ENCODE peak calls at places on chromosomes 2 and 18, in four cellular contexts. O is activated CD4-positive, alpha-beta T cell treated with anti-CD3 and anti-CD28 coated beads, Interleukin-2, amount 50 U/mL, for 1 hour; D is MCF 10A; R is AG10803. W is an unnamed sample.
A peak's percentile ranks its signal among the peaks of the same experiment; 100 is the strongest.

GRCh38 chr2:230922951-230923717 is 1.9 kb downstream of the GPR55 start:
- DNase-seq in O (no peak), D (no peak), R (no peak), W (no peak)

GRCh38 chr2:25250331-25251031 is 82.1 kb upstream of the POMC start:
- DNase-seq in O (no peak), D (peak; percentile 7), R (peak; percentile 22), W (no peak)

GRCh38 chr2:23791030-23791429 is 135.9 kb downstream of the ATAD2B start:
- DNase-seq in O (no peak), D (peak; percentile 63), R (peak; percentile 85), W (no peak)

GRCh38 chr2:168962636-168963035 is 61.5 kb downstream of the G6PC2 start:
- DNase-seq in O (no peak), D (no peak), R (no peak), W (no peak)

GRCh38 chr18:61821748-61822147 is 71.1 kb downstream of the RNF152 start:
- DNase-seq in O (no peak), D (no peak), R (no peak), W (no peak)

GRCh38 chr2:215363039-215363438 is 51.2 kb downstream of the ATIC start:
- DNase-seq in O (no peak), D (no peak), R (no peak), W (no peak)

GRCh38 chr2:23350792-23351355 is 34.1 kb upstream of the KLHL29 start:
- DNase-seq in O (no peak), D (no peak), R (no peak), W (no peak)

GRCh38 chr2:113734187-113734586 is 22.3 kb downstream of the SLC35F5 start:
- DNase-seq in O (no peak), D (no peak), R (no peak), W (no peak)

GRCh38 chr2:238497610-238498005 is 70.9 kb downstream of the ASB1 start:
- DNase-seq in O (no peak), D (no peak), R (no peak), W (no peak)

GRCh38 chr2:128252501-128252900 is 66.2 kb downstream of the HS6ST1 start:
- DNase-seq in O (no peak), D (no peak), R (no peak), W (peak; percentile 34)

GRCh38 chr2:11661891-11662435 is 8.0 kb downstream of the NTSR2 start:
- DNase-seq in O (no peak), D (no peak), R (no peak), W (no peak)

GRCh38 chr2:121019073-121019472 is 265.9 kb downstream of the TFCP2L1 start:
- DNase-seq in O (no peak), D (no peak), R (no peak), W (no peak)

GRCh38 chr18:29449424-29449823 is 1272.5 kb upstream of the CDH2 start:
- DNase-seq in O (no peak), D (no peak), R (peak; percentile 49), W (no peak)

GRCh38 chr2:133791191-133791590 is 222.9 kb upstream of the NCKAP5 start:
- DNase-seq in O (no peak), D (no peak), R (peak; percentile 72), W (no peak)

GRCh38 chr2:64768426-64769033 is 114.8 kb upstream of the SERTAD2 start:
- DNase-seq in O (no peak), D (no peak), R (no peak), W (no peak)

GRCh38 chr2:21039080-21039556 is 4.8 kb downstream of the APOB start:
- DNase-seq in O (no peak), D (no peak), R (no peak), W (no peak)

GRCh38 chr2:30629866-30630265 is 177.4 kb downstream of the CAPN13 start:
- DNase-seq in O (no peak), D (no peak), R (peak; percentile 54), W (no peak)

GRCh38 chr2:122433123-122433754 is 677.8 kb downstream of the TSN start:
- DNase-seq in O (no peak), D (no peak), R (no peak), W (no peak)

GRCh38 chr2:55014962-55015939 is 35.0 kb downstream of the RTN4 start:
- DNase-seq in O (peak; percentile 24), D (peak; percentile 82), R (peak; percentile 88), W (no peak)

GRCh38 chr2:36355157-36355889 is at the start of gene CRIM1:
- DNase-seq in O (peak; percentile 26), D (peak; percentile 86), R (peak; percentile 94), W (peak; percentile 82)

GRCh38 chr18:23337599-23338444 is 115.3 kb upstream of the RIOK3 start:
- DNase-seq in O (no peak), D (no peak), R (peak; percentile 44), W (no peak)

GRCh38 chr2:41736105-41736567 is 311.7 kb upstream of the PKDCC start:
- DNase-seq in O (no peak), D (no peak), R (peak; percentile 15), W (no peak)

GRCh38 chr2:152407204-152407721 is 72.3 kb downstream of the FMNL2 start:
- DNase-seq in O (no peak), D (peak; percentile 71), R (peak; percentile 54), W (no peak)

GRCh38 chr18:13279181-13280065 is 60.9 kb downstream of the LDLRAD4 start:
- DNase-seq in O (peak; percentile 46), D (no peak), R (no peak), W (no peak)

GRCh38 chr2:62457555-62457954 is 48.4 kb downstream of the TMEM17 start:
- DNase-seq in O (no peak), D (no peak), R (no peak), W (no peak)

GRCh38 chr2:29580223-29580622 is 341.2 kb downstream of the ALK start:
- DNase-seq in O (no peak), D (no peak), R (peak; percentile 77), W (no peak)

GRCh38 chr2:44450082-44450481 is 88.3 kb downstream of the CAMKMT start:
- DNase-seq in O (no peak), D (no peak), R (no peak), W (no peak)

GRCh38 chr2:99576775-99577174 is 87.0 kb upstream of the REV1 start:
- DNase-seq in O (no peak), D (no peak), R (no peak), W (no peak)

GRCh38 chr18:27778925-27779324 is 398.0 kb downstream of the CDH2 start:
- DNase-seq in O (no peak), D (no peak), R (no peak), W (no peak)

GRCh38 chr2:5839563-5839962 is 147.4 kb downstream of the SOX11 start:
- DNase-seq in O (no peak), D (no peak), R (no peak), W (no peak)

W was measured in right atrium auricular region.